ENCODE peak calls at places on chromosome 18, in ten cellular contexts. N is fibroblast of mammary gland, G is NCI-H2029, K is AG20443, O is GF-D8, T is GM13976, H is Right ventricle myocardium superior, U is Karpas-422, C is kidney glomerular epithelial cell, P is anterior cingulate cortex. F is an unnamed sample.

GRCh38 chr18:10264260-10264659 is 190.2 kb upstream of the APCDD1 start:
- DNase-seq in P (no peak), T (no peak), C (no peak), U (peak; percentile 34), O (no peak), H (no peak), G (no peak), N (no peak), K (no peak), F (no peak)

GRCh38 chr18:9741461-9741820 is 33.3 kb downstream of the RAB31 start:
- DNase-seq in N (no peak), U (peak; percentile 0), H (no peak), P (no peak), C (no peak), O (no peak), G (no peak), T (no peak), K (no peak), F (no peak)

GRCh38 chr18:63180971-63181376 is 138.6 kb downstream of the BCL2 start:
- DNase-seq in G (no peak), H (no peak), N (no peak), K (no peak), T (no peak), U (peak; percentile 76), P (no peak), C (no peak), O (no peak), F (no peak)

GRCh38 chr18:28786941-28787340 is 610.0 kb upstream of the CDH2 start:
- DNase-seq in G (no peak), K (no peak), U (no peak), P (no peak), T (no peak), H (no peak), N (no peak), C (no peak), O (no peak), F (no peak)

GRCh38 chr18:76679259-76679658 is 143.1 kb upstream of the ZNF236 start:
- DNase-seq in G (no peak), T (no peak), H (no peak), N (no peak), U (peak; percentile 55), K (no peak), O (no peak), C (no peak), P (no peak), F (no peak)

GRCh38 chr18:56770873-56771272 is 119.7 kb downstream of the WDR7 start:
- DNase-seq in G (no peak), H (no peak), K (peak; percentile 35), P (no peak), U (no peak), O (no peak), N (peak; percentile 17), T (no peak), C (no peak), F (no peak)

GRCh38 chr18:23377669-23378469 is 75.2 kb upstream of the RIOK3 start:
- DNase-seq in G (no peak), P (no peak), K (peak; percentile 74), H (no peak), U (no peak), O (no peak), T (peak; percentile 68), N (peak; percentile 91), C (peak; percentile 75), F (no peak)

GRCh38 chr18:12857215-12857924 is 26.7 kb downstream of the PTPN2 start:
- DNase-seq in G (no peak), T (no peak), H (no peak), U (no peak), O (peak; percentile 39), K (no peak), P (no peak), C (no peak), N (no peak), F (no peak)

GRCh38 chr18:55286257-55286825 is 301.7 kb downstream of the TCF4 start:
- DNase-seq in U (no peak), C (no peak), N (peak; percentile 33), K (no peak), G (no peak), P (no peak), H (no peak), T (no peak), O (no peak), F (no peak)

GRCh38 chr18:28183418-28184078 is 6.6 kb upstream of the CDH2 start:
- DNase-seq in H (no peak), O (no peak), G (no peak), K (peak; percentile 13), T (no peak), C (peak; percentile 60), N (peak; percentile 34), P (no peak), U (no peak), F (no peak)

F was measured in neuronal stem cell.